ENCODE peak calls at places on chromosomes 12 and 14, in ten cellular contexts. One of them, this sample, is unnamed.
A peak's percentile ranks its signal among the peaks of the same experiment; 100 is the strongest.

GRCh38 chr12:10366875-10367274 is 23.0 kb downstream of the KLRK1 start:
- DNase-seq in glomerular endothelial cell: no peak
- DNase-seq in transverse colon: no peak
- DNase-seq in T-helper 9 cell: no peak
- DNase-seq in GM06990: no peak
- DNase-seq in astrocyte of the cerebellum: no peak
- DNase-seq in HT-29: peak; percentile 44
- DNase-seq in cardiac muscle cell: no peak
- DNase-seq in CD8-positive, alpha-beta T cell: no peak
- DNase-seq in NCI-H1092 treated with DMSO at 0.1 percent for 48 hours: peak; percentile 78
- DNase-seq in this sample: no peak

GRCh38 chr14:60327447-60328331 is 78.7 kb downstream of the PPM1A start:
- DNase-seq in cardiac muscle cell: peak; percentile 17
- DNase-seq in glomerular endothelial cell: no peak
- DNase-seq in T-helper 9 cell: peak; percentile 2
- DNase-seq in HT-29: peak; percentile 34
- DNase-seq in CD8-positive, alpha-beta T cell: peak; percentile 7
- DNase-seq in transverse colon: peak; percentile 60
- DNase-seq in GM06990: peak; percentile 73
- DNase-seq in NCI-H1092 treated with DMSO at 0.1 percent for 48 hours: peak; percentile 88
- DNase-seq in astrocyte of the cerebellum: no peak
- DNase-seq in this sample: no peak

GRCh38 chr14:69633238-69633637 is 21.8 kb downstream of the SUSD6 start:
- DNase-seq in cardiac muscle cell: peak; percentile 34
- DNase-seq in astrocyte of the cerebellum: no peak
- DNase-seq in CD8-positive, alpha-beta T cell: no peak
- DNase-seq in HT-29: no peak
- DNase-seq in glomerular endothelial cell: no peak
- DNase-seq in T-helper 9 cell: no peak
- DNase-seq in NCI-H1092 treated with DMSO at 0.1 percent for 48 hours: no peak
- DNase-seq in transverse colon: no peak
- DNase-seq in GM06990: no peak
- DNase-seq in this sample: no peak

GRCh38 chr12:122422769-122423257 is 344 bp upstream of the CLIP1 start:
- DNase-seq in glomerular endothelial cell: no peak
- DNase-seq in NCI-H1092 treated with DMSO at 0.1 percent for 48 hours: peak; percentile 39
- DNase-seq in T-helper 9 cell: peak; percentile 8
- DNase-seq in CD8-positive, alpha-beta T cell: no peak
- DNase-seq in GM06990: no peak
- DNase-seq in HT-29: peak; percentile 49
- DNase-seq in cardiac muscle cell: no peak
- DNase-seq in astrocyte of the cerebellum: no peak
- DNase-seq in transverse colon: peak; percentile 39
- DNase-seq in this sample: no peak

GRCh38 chr14:23078692-23079116 is 16.2 kb downstream of the ACIN1 start:
- DNase-seq in HT-29: peak; percentile 19
- DNase-seq in CD8-positive, alpha-beta T cell: no peak
- DNase-seq in T-helper 9 cell: no peak
- DNase-seq in NCI-H1092 treated with DMSO at 0.1 percent for 48 hours: no peak
- DNase-seq in glomerular endothelial cell: no peak
- DNase-seq in cardiac muscle cell: no peak
- DNase-seq in astrocyte of the cerebellum: peak; percentile 55
- DNase-seq in transverse colon: peak; percentile 69
- DNase-seq in GM06990: no peak
- DNase-seq in this sample: no peak

GRCh38 chr12:55720071-55720564 is at the start of gene RDH5:
- DNase-seq in cardiac muscle cell: no peak
- DNase-seq in GM06990: no peak
- DNase-seq in transverse colon: peak; percentile 90
- DNase-seq in glomerular endothelial cell: no peak
- DNase-seq in astrocyte of the cerebellum: no peak
- DNase-seq in HT-29: peak; percentile 95
- DNase-seq in CD8-positive, alpha-beta T cell: no peak
- DNase-seq in NCI-H1092 treated with DMSO at 0.1 percent for 48 hours: no peak
- DNase-seq in T-helper 9 cell: no peak
- DNase-seq in this sample: no peak

GRCh38 chr14:101591121-101591520 is 29.8 kb downstream of the DIO3 start:
- DNase-seq in GM06990: no peak
- DNase-seq in transverse colon: no peak
- DNase-seq in T-helper 9 cell: no peak
- DNase-seq in cardiac muscle cell: no peak
- DNase-seq in glomerular endothelial cell: no peak
- DNase-seq in NCI-H1092 treated with DMSO at 0.1 percent for 48 hours: no peak
- DNase-seq in CD8-positive, alpha-beta T cell: no peak
- DNase-seq in astrocyte of the cerebellum: no peak
- DNase-seq in HT-29: no peak
- DNase-seq in this sample: no peak

GRCh38 chr12:52614381-52615207 is 3.8 kb downstream of the KRT73 start:
- DNase-seq in cardiac muscle cell: no peak
- DNase-seq in NCI-H1092 treated with DMSO at 0.1 percent for 48 hours: no peak
- DNase-seq in GM06990: no peak
- DNase-seq in transverse colon: no peak
- DNase-seq in HT-29: no peak
- DNase-seq in astrocyte of the cerebellum: no peak
- DNase-seq in CD8-positive, alpha-beta T cell: no peak
- DNase-seq in glomerular endothelial cell: no peak
- DNase-seq in T-helper 9 cell: no peak
- DNase-seq in this sample: no peak